ENCODE peak calls at places on chromosome 13, in six cellular contexts. One of them, this sample, is unnamed.

GRCh38 chr13:76512676-76513277 is 373.4 kb downstream of the KCTD12 start:
- DNase-seq in tibial nerve: no peak
- DNase-seq in IMR-90: peak
- DNase-seq in Peyer's patch: no peak
- DNase-seq in thyroid gland: no peak
- DNase-seq in upper lobe of left lung: no peak
- DNase-seq in this sample: no peak

GRCh38 chr13:50911051-50911690 is 1.6 kb downstream of the RNASEH2B start:
- DNase-seq in upper lobe of left lung: no peak
- DNase-seq in Peyer's patch: no peak
- DNase-seq in IMR-90: no peak
- DNase-seq in tibial nerve: no peak
- DNase-seq in thyroid gland: no peak
- DNase-seq in this sample: no peak

GRCh38 chr13:90427322-90428272 is 919.9 kb upstream of the MIR17HG start:
- DNase-seq in IMR-90: no peak
- DNase-seq in Peyer's patch: no peak
- DNase-seq in upper lobe of left lung: no peak
- DNase-seq in tibial nerve: no peak
- DNase-seq in thyroid gland: no peak
- DNase-seq in this sample: no peak

GRCh38 chr13:39510296-39510695 is 92.7 kb downstream of the LHFPL6 start:
- DNase-seq in thyroid gland: no peak
- DNase-seq in IMR-90: no peak
- DNase-seq in upper lobe of left lung: no peak
- DNase-seq in tibial nerve: no peak
- DNase-seq in Peyer's patch: no peak
- DNase-seq in this sample: no peak

GRCh38 chr13:46211521-46212351 is at the start of gene LRRC63:
- DNase-seq in IMR-90: no peak
- DNase-seq in Peyer's patch: peak
- DNase-seq in thyroid gland: peak
- DNase-seq in tibial nerve: peak
- DNase-seq in upper lobe of left lung: peak
- DNase-seq in this sample: peak

GRCh38 chr13:44710576-44710975 is 134.4 kb upstream of the TSC22D1 start:
- DNase-seq in IMR-90: peak
- DNase-seq in Peyer's patch: no peak
- DNase-seq in thyroid gland: no peak
- DNase-seq in tibial nerve: no peak
- DNase-seq in upper lobe of left lung: no peak
- DNase-seq in this sample: no peak

GRCh38 chr13:25732146-25732865 is 319.5 kb downstream of the SHISA2 start:
- DNase-seq in tibial nerve: no peak
- DNase-seq in thyroid gland: no peak
- DNase-seq in Peyer's patch: no peak
- DNase-seq in IMR-90: peak
- DNase-seq in upper lobe of left lung: no peak
- DNase-seq in this sample: no peak

GRCh38 chr13:45807520-45808099 is 43.9 kb downstream of the SIAH3 start:
- DNase-seq in upper lobe of left lung: peak
- DNase-seq in thyroid gland: peak
- DNase-seq in tibial nerve: peak
- DNase-seq in IMR-90: peak
- DNase-seq in Peyer's patch: no peak
- DNase-seq in this sample: no peak

GRCh38 chr13:69619651-69620050 is 488.0 kb upstream of the ATXN8OS start:
- DNase-seq in upper lobe of left lung: no peak
- DNase-seq in thyroid gland: no peak
- DNase-seq in IMR-90: no peak
- DNase-seq in tibial nerve: no peak
- DNase-seq in Peyer's patch: no peak
- DNase-seq in this sample: no peak

GRCh38 chr13:48334534-48335127 is 31.1 kb downstream of the RB1 start:
- DNase-seq in tibial nerve: no peak
- DNase-seq in Peyer's patch: no peak
- DNase-seq in upper lobe of left lung: no peak
- DNase-seq in IMR-90: peak
- DNase-seq in thyroid gland: no peak
- DNase-seq in this sample: no peak

GRCh38 chr13:72986197-72986596 is 72.6 kb upstream of the KLF5 start:
- DNase-seq in tibial nerve: no peak
- DNase-seq in IMR-90: no peak
- DNase-seq in Peyer's patch: no peak
- DNase-seq in upper lobe of left lung: no peak
- DNase-seq in thyroid gland: no peak
- DNase-seq in this sample: no peak

GRCh38 chr13:30186644-30187431 is 120.5 kb downstream of the KATNAL1 start:
- DNase-seq in upper lobe of left lung: no peak
- DNase-seq in Peyer's patch: no peak
- DNase-seq in IMR-90: peak
- DNase-seq in thyroid gland: peak
- DNase-seq in tibial nerve: no peak
- DNase-seq in this sample: no peak

GRCh38 chr13:43268632-43269031 is 245.2 kb downstream of the DNAJC15 start:
- DNase-seq in IMR-90: no peak
- DNase-seq in upper lobe of left lung: no peak
- DNase-seq in thyroid gland: peak
- DNase-seq in tibial nerve: no peak
- DNase-seq in Peyer's patch: no peak
- DNase-seq in this sample: no peak

GRCh38 chr13:109781384-109782065 is 4.9 kb downstream of the IRS2 start:
- DNase-seq in tibial nerve: no peak
- DNase-seq in upper lobe of left lung: no peak
- DNase-seq in thyroid gland: peak
- DNase-seq in Peyer's patch: peak
- DNase-seq in IMR-90: no peak
- DNase-seq in this sample: peak

GRCh38 chr13:110841846-110842245 is 73.0 kb downstream of the ANKRD10 start:
- DNase-seq in Peyer's patch: no peak
- DNase-seq in upper lobe of left lung: no peak
- DNase-seq in IMR-90: peak
- DNase-seq in tibial nerve: no peak
- DNase-seq in thyroid gland: no peak
- DNase-seq in this sample: no peak

GRCh38 chr13:50593228-50593627 is 250.3 kb downstream of the DLEU7 start:
- DNase-seq in upper lobe of left lung: no peak
- DNase-seq in thyroid gland: no peak
- DNase-seq in tibial nerve: no peak
- DNase-seq in IMR-90: no peak
- DNase-seq in Peyer's patch: no peak
- DNase-seq in this sample: no peak

GRCh38 chr13:42992585-42993122 is 613 bp upstream of the EPSTI1 start:
- DNase-seq in Peyer's patch: no peak
- DNase-seq in thyroid gland: no peak
- DNase-seq in IMR-90: no peak
- DNase-seq in tibial nerve: no peak
- DNase-seq in upper lobe of left lung: no peak
- DNase-seq in this sample: no peak

GRCh38 chr13:66612983-66613382 is 617.2 kb downstream of the PCDH9 start:
- DNase-seq in thyroid gland: no peak
- DNase-seq in IMR-90: no peak
- DNase-seq in upper lobe of left lung: no peak
- DNase-seq in Peyer's patch: no peak
- DNase-seq in tibial nerve: no peak
- DNase-seq in this sample: no peak
- TF ChIP-seq POLR2A in thyroid gland: no peak
- TF ChIP-seq POLR2A in IMR-90: no peak
- TF ChIP-seq POLR2A in upper lobe of left lung: no peak
- TF ChIP-seq POLR2A in Peyer's patch: no peak
- TF ChIP-seq POLR2A in tibial nerve: no peak
- TF ChIP-seq POLR2A in this sample: no peak

GRCh38 chr13:106507560-106508274 is 27.7 kb downstream of the EFNB2 start:
- DNase-seq in tibial nerve: no peak
- DNase-seq in upper lobe of left lung: no peak
- DNase-seq in IMR-90: peak
- DNase-seq in Peyer's patch: no peak
- DNase-seq in thyroid gland: no peak
- DNase-seq in this sample: no peak
- H3K4me3 ChIP-seq in tibial nerve: peak
- H3K4me3 ChIP-seq in upper lobe of left lung: peak
- H3K4me3 ChIP-seq in IMR-90: peak
- H3K4me3 ChIP-seq in Peyer's patch: no peak
- H3K4me3 ChIP-seq in thyroid gland: no peak
- H3K4me3 ChIP-seq in this sample: no peak

DNA sequence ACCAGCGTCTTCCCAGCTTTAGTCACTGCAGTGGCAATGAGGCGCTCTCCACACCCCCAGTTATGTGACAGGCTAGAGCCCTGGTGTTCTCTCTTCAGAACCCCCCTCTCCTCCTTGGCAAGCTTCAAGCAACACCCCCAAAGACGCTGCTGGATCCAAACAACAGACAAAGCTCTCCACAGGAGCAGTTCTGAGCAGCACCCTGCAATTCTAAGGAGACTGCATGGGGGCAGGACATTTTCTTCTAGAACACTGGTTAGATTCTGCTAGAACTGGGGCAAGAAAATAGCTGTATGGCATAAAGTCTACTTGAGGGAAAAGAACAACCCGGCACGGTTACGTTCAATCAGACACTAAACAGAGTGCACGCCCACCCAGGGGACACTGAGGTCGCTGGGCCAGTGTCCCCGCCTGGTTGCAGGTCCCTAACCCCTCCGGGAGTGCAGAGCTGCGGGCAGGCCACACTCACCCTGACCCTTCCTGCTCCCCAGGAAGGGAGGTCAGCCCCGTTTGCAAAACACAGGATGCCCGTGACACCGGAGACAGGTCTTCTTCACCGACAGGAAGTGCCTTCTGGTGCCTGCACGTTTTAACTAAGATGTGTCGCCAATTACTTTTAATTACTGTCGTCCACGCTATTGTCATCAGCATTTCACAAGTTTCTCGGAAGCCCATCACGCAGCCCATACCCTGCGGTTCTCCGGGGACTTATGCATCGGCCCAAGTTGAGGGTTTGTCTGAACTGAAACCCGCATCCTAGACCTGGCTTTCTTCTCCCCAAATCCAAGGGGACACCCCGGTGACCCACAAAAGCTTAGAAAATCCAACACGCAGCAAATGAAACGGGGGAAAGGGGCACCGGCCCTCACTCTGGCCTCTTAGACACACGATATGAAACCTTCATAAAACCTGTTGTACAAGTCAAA is 943 bp downstream of the GJB6 start:
- DNase-seq in tibial nerve: no peak
- DNase-seq in Peyer's patch: no peak
- DNase-seq in upper lobe of left lung: no peak
- DNase-seq in IMR-90: no peak
- DNase-seq in thyroid gland: no peak
- DNase-seq in this sample: no peak
- TF ChIP-seq POLR2A in tibial nerve: no peak
- TF ChIP-seq POLR2A in Peyer's patch: no peak
- TF ChIP-seq POLR2A in upper lobe of left lung: no peak
- TF ChIP-seq POLR2A in IMR-90: no peak
- TF ChIP-seq POLR2A in thyroid gland: no peak
- TF ChIP-seq POLR2A in this sample: no peak

DNA sequence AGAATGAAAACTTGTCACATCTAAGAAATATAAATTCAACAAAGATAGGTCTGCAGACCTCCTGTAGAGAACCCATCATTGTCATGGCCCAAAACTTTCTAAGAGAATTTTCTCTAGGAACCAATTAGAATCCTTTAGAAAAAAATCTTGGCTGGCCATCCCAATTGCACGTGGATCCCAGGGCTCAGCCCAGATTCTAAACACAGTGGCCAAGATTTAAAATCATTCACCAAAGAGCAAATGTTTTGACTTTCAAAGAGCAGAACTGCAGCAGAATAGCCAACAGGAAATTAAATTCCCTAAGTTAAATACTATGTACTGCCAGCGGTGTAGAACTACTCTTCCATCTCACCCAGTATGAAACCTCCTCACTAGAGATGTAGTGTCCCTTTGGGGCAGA is 21.3 kb downstream of the IPO5 start:
- DNase-seq in IMR-90: no peak
- DNase-seq in upper lobe of left lung: no peak
- DNase-seq in tibial nerve: no peak
- DNase-seq in thyroid gland: no peak
- DNase-seq in Peyer's patch: no peak
- DNase-seq in this sample: no peak
- H3K4me3 ChIP-seq in IMR-90: no peak
- H3K4me3 ChIP-seq in upper lobe of left lung: no peak
- H3K4me3 ChIP-seq in tibial nerve: no peak
- H3K4me3 ChIP-seq in thyroid gland: no peak
- H3K4me3 ChIP-seq in Peyer's patch: no peak
- H3K4me3 ChIP-seq in this sample: no peak

DNA sequence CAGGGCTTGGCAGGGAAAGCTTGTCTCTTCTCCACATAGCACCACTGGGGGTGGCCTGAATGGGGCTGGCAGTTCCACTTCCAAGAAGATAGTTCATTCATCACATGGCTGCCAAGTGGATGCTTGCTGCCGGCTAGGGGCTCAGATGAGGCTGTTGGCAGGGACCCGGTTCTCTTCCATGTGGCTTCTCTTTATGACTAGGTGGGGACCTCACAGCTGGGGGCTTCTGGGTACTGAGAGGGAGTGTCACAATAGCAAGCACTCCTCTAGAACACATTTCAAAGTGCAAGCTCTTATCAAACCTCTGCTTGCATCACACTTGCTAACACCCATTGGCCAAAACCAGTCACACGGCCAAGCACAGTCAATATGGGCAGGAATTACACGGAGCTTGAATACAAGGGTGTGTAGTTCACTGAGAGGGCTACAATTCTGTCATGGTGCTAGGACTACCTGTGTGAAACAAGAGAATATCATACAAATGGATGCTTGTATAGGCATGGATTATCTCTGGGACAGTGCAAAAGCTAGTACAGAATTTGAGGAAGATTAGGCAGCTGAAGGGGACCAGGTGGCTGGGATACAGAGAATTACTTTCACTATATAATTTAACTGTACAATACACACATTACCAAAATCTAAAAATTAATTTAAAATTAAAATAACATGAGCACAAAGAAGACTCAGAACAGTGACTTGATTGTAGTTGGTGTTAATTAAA is 32.3 kb downstream of the ATP7B start:
- DNase-seq in tibial nerve: no peak
- DNase-seq in Peyer's patch: peak
- DNase-seq in IMR-90: no peak
- DNase-seq in thyroid gland: no peak
- DNase-seq in upper lobe of left lung: no peak
- DNase-seq in this sample: no peak
- TF ChIP-seq POLR2A in tibial nerve: no peak
- TF ChIP-seq POLR2A in Peyer's patch: peak
- TF ChIP-seq POLR2A in IMR-90: no peak
- TF ChIP-seq POLR2A in thyroid gland: no peak
- TF ChIP-seq POLR2A in upper lobe of left lung: no peak
- TF ChIP-seq POLR2A in this sample: no peak

GRCh38 chr13:80341098-80341701 is at the start of gene SPRY2:
- DNase-seq in IMR-90: peak
- DNase-seq in thyroid gland: peak
- DNase-seq in tibial nerve: peak
- DNase-seq in upper lobe of left lung: peak
- DNase-seq in Peyer's patch: peak
- DNase-seq in this sample: peak
- H3K4me3 ChIP-seq in IMR-90: peak
- H3K4me3 ChIP-seq in thyroid gland: peak
- H3K4me3 ChIP-seq in tibial nerve: peak
- H3K4me3 ChIP-seq in upper lobe of left lung: peak
- H3K4me3 ChIP-seq in Peyer's patch: peak
- H3K4me3 ChIP-seq in this sample: peak